ENCODE peak calls at places on chromosomes 16 and 17, in seven cellular contexts. V is esophagus muscularis mucosa, L is thoracic aorta, Y is mesendoderm, N is left ventricle myocardium inferior, J is HAP-1, S is stomach. P is an unnamed sample.
A peak's percentile ranks its signal among the peaks of the same experiment; 100 is the strongest.

GRCh38 chr16:4244254-4244812 is 2.5 kb upstream of the SRL start:
- DNase-seq in J (peak; percentile 90), S (peak; percentile 62), Y (peak; percentile 88), V (no peak), L (no peak), N (no peak), P (peak; percentile 36)

GRCh38 chr16:1343428-1344242 is 8.0 kb downstream of the TSR3 start:
- DNase-seq in V (no peak), N (no peak), L (no peak), J (no peak), Y (no peak), S (no peak), P (peak; percentile 40)

GRCh38 chr16:80517846-80518245 is 22.9 kb upstream of the DYNLRB2 start:
- DNase-seq in J (no peak), V (no peak), N (no peak), L (no peak), Y (no peak), S (no peak), P (no peak)

GRCh38 chr16:19001788-19002187 is 18.1 kb downstream of the TMC7 start:
- DNase-seq in J (no peak), L (no peak), Y (no peak), S (no peak), V (no peak), N (no peak), P (peak; percentile 20)

GRCh38 chr17:47935961-47936360 is 5.4 kb upstream of the PNPO start:
- DNase-seq in Y (no peak), S (no peak), V (no peak), J (no peak), L (no peak), N (no peak), P (no peak)

GRCh38 chr16:3654249-3654991 is at the start of gene DNASE1:
- DNase-seq in Y (peak; percentile 84), J (peak; percentile 46), L (no peak), V (no peak), N (peak; percentile 43), S (peak; percentile 66), P (peak; percentile 93)

GRCh38 chr16:77589071-77589755 is 133.1 kb upstream of the NUDT7 start:
- DNase-seq in V (no peak), L (no peak), S (no peak), J (no peak), N (no peak), Y (no peak), P (no peak)

GRCh38 chr16:12087901-12088364 is 111.4 kb downstream of the SNX29 start:
- DNase-seq in V (no peak), N (peak; percentile 58), S (peak; percentile 34), Y (no peak), L (no peak), J (no peak), P (no peak)

GRCh38 chr17:38329808-38330730 is 13.7 kb downstream of the GPR179 start:
- DNase-seq in Y (no peak), N (no peak), L (no peak), S (no peak), V (no peak), J (no peak), P (no peak)

GRCh38 chr16:29729116-29729521 is 16.7 kb downstream of the C16orf54 start:
- DNase-seq in V (no peak), L (no peak), S (no peak), J (peak; percentile 74), N (no peak), Y (peak; percentile 79), P (no peak)

GRCh38 chr16:12612598-12613101 is 191.0 kb downstream of the CPPED1 start:
- DNase-seq in N (no peak), L (no peak), J (no peak), S (no peak), V (peak; percentile 37), Y (peak; percentile 32), P (no peak)

GRCh38 chr16:73068546-73069401 is 20.8 kb upstream of the ZFHX3 start:
- DNase-seq in S (no peak), J (no peak), V (no peak), L (peak; percentile 88), N (peak; percentile 74), Y (no peak), P (peak; percentile 57)

GRCh38 chr16:2528161-2529060 is 2.8 kb downstream of the CEMP1 start:
- DNase-seq in J (no peak), S (no peak), L (no peak), V (no peak), N (peak; percentile 13), Y (no peak), P (no peak)

GRCh38 chr17:35373984-35374765 is 754 bp upstream of the SLFN11 start:
- DNase-seq in L (no peak), J (peak; percentile 23), V (peak; percentile 92), Y (peak; percentile 19), N (peak; percentile 65), S (peak; percentile 47), P (peak; percentile 23)

GRCh38 chr17:76536511-76537287 is 810 bp downstream of the CYGB start:
- DNase-seq in L (no peak), J (no peak), N (no peak), V (no peak), S (no peak), Y (no peak), P (no peak)

GRCh38 chr17:652310-652709 is 62.3 kb downstream of the VPS53 start:
- DNase-seq in N (peak; percentile 88), V (peak; percentile 96), S (no peak), J (no peak), Y (no peak), L (no peak), P (peak; percentile 48)

GRCh38 chr16:11877374-11877773 is 26.0 kb upstream of the RSL1D1 start:
- DNase-seq in N (no peak), L (no peak), J (no peak), V (no peak), Y (no peak), S (no peak), P (no peak)

GRCh38 chr17:82972836-82973372 is 106.5 kb upstream of the METRNL start:
- DNase-seq in L (no peak), V (no peak), Y (no peak), J (no peak), N (no peak), S (no peak), P (no peak)

GRCh38 chr17:81118308-81119221 is 46.7 kb upstream of the PVALEF start:
- DNase-seq in N (no peak), V (no peak), L (no peak), S (no peak), J (no peak), Y (no peak), P (no peak)

GRCh38 chr17:43768382-43768781 is 9.8 kb upstream of the SOST start:
- DNase-seq in S (peak; percentile 67), L (no peak), N (peak; percentile 75), V (no peak), J (no peak), Y (no peak), P (peak; percentile 72)

GRCh38 chr17:47914296-47914948 is 18.4 kb downstream of the SP2 start:
- DNase-seq in L (no peak), V (no peak), N (no peak), S (no peak), J (no peak), Y (no peak), P (no peak)

GRCh38 chr16:55643161-55643970 is 12.4 kb upstream of the SLC6A2 start:
- DNase-seq in J (no peak), V (no peak), L (no peak), S (peak; percentile 59), N (no peak), Y (no peak), P (peak; percentile 22)

GRCh38 chr17:11300738-11301137 is 59.7 kb downstream of the SHISA6 start:
- DNase-seq in S (no peak), V (peak; percentile 64), N (no peak), L (no peak), Y (no peak), J (no peak), P (no peak)

GRCh38 chr17:31571124-31571892 is 179.8 kb downstream of the RAB11FIP4 start:
- DNase-seq in Y (no peak), J (no peak), L (peak; percentile 81), V (peak; percentile 96), N (peak; percentile 88), S (peak; percentile 74), P (peak; percentile 85)

GRCh38 chr17:60305141-60305540 is 86.8 kb downstream of the USP32 start:
- DNase-seq in L (no peak), Y (peak; percentile 34), V (no peak), S (no peak), N (no peak), J (no peak), P (no peak)

GRCh38 chr17:74444406-74444805 is 12.5 kb downstream of the GPRC5C start:
- DNase-seq in L (no peak), J (no peak), V (no peak), N (peak; percentile 64), Y (peak; percentile 53), S (peak; percentile 89), P (peak; percentile 84)

GRCh38 chr17:74446551-74447500 is 14.9 kb downstream of the GPRC5C start:
- DNase-seq in S (peak; percentile 87), J (no peak), N (peak; percentile 77), V (no peak), L (peak; percentile 82), Y (no peak), P (peak; percentile 82)

GRCh38 chr17:74442670-74443515 is 11.0 kb downstream of the GPRC5C start:
- DNase-seq in J (no peak), L (peak; percentile 67), Y (no peak), S (peak; percentile 95), V (peak; percentile 97), N (peak; percentile 94), P (peak; percentile 98)

GRCh38 chr17:74443516-74444296 is 11.8 kb downstream of the GPRC5C start:
- DNase-seq in N (no peak), J (no peak), S (no peak), L (no peak), Y (no peak), V (no peak), P (no peak)

GRCh38 chr17:74445156-74445555 is 13.3 kb downstream of the GPRC5C start:
- DNase-seq in L (no peak), N (no peak), V (no peak), S (no peak), J (no peak), Y (no peak), P (no peak)
- H3K36me3 ChIP-seq in L (peaks cover 9% of the 10 kb centered on the region), N (peaks cover 14% of the 10 kb centered on the region), V (peaks cover 9% of the 10 kb centered on the region), S (peaks cover 18% of the 10 kb centered on the region), J (no peaks in the 10 kb centered on the region), Y (no peaks in the 10 kb centered on the region), P (no peaks in the 10 kb centered on the region)

DNA sequence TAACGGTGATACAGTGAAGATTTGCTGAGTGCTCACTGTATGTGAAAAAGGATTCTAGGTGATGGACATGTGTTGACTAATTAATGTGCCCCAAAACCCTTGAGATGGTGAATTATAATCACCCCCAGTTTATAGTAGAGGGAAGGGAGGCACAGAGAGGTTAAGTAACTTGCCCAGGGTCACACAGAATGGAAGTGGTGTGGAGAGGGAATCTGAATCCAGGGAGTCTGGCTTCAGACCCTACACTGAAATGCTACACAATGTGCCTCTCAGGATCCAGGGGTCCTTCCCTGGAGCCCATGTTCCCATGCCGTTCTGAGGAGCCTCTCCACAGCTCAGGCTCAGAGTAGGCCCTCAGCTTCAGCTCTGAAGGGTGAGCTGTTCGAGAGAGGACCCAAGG is 11.6 kb downstream of the TRPV2 start:
- DNase-seq in N (no peak), V (no peak), L (no peak), S (no peak), J (no peak), Y (no peak), P (no peak)
- H3K36me3 ChIP-seq in N (peaks cover 53% of the 10 kb centered on the region), V (peaks cover 66% of the 10 kb centered on the region), L (peaks cover 2% of the 10 kb centered on the region), S (no peaks in the 10 kb centered on the region), J (no peaks in the 10 kb centered on the region), Y (no peaks in the 10 kb centered on the region), P (no peaks in the 10 kb centered on the region)

GRCh38 chr17:62059394-62059793 is 5.7 kb downstream of the MED13 start:
- DNase-seq in Y (no peak), N (no peak), L (no peak), S (no peak), J (no peak), V (no peak), P (no peak)
- H3K36me3 ChIP-seq in Y (no peaks in the 10 kb centered on the region), N (peaks cover 28% of the 10 kb centered on the region), L (peaks cover 3% of the 10 kb centered on the region), S (peaks cover 11% of the 10 kb centered on the region), J (peaks cover 29% of the 10 kb centered on the region), V (peaks cover 25% of the 10 kb centered on the region), P (no peaks in the 10 kb centered on the region)

GRCh38 chr17:50745631-50746030 is 21.7 kb downstream of the ANKRD40CL start:
- DNase-seq in V (no peak), L (no peak), S (no peak), N (no peak), J (no peak), Y (no peak), P (no peak)
- H3K36me3 ChIP-seq in V (peaks cover 100% of the 10 kb centered on the region), L (peaks cover 63% of the 10 kb centered on the region), S (peaks cover 76% of the 10 kb centered on the region), N (peaks cover 100% of the 10 kb centered on the region), J (peaks cover 98% of the 10 kb centered on the region), Y (peaks cover 19% of the 10 kb centered on the region), P (peaks cover 58% of the 10 kb centered on the region)

P was measured in body of pancreas.